ENCODE peak calls at places on chromosomes 6 and 20, in nine cellular contexts. One of them, this sample, is unnamed.

GRCh38 chr6:136290406-136291010 is 862 bp upstream of the BCLAF1 start:
- DNase-seq in HL-60: peak; percentile 76
- DNase-seq in choroid plexus epithelial cell: peak; percentile 87
- DNase-seq in suprapubic skin: peak; percentile 90
- DNase-seq in OCI-LY7: peak; percentile 86
- DNase-seq in astrocyte of the spinal cord: peak; percentile 91
- DNase-seq in cardiac muscle cell: peak; percentile 69
- DNase-seq in neural crest cell: no peak
- DNase-seq in fibroblast of mammary gland: peak; percentile 90
- DNase-seq in this sample: peak; percentile 35

GRCh38 chr6:134176283-134176975 is 124.0 kb upstream of the SLC2A12 start:
- DNase-seq in HL-60: no peak
- DNase-seq in choroid plexus epithelial cell: peak; percentile 73
- DNase-seq in suprapubic skin: peak; percentile 75
- DNase-seq in OCI-LY7: no peak
- DNase-seq in astrocyte of the spinal cord: peak; percentile 65
- DNase-seq in cardiac muscle cell: peak; percentile 56
- DNase-seq in neural crest cell: peak; percentile 30
- DNase-seq in fibroblast of mammary gland: peak; percentile 18
- DNase-seq in this sample: peak; percentile 24

GRCh38 chr20:9609892-9610502 is 95.6 kb downstream of the LAMP5 start:
- DNase-seq in HL-60: peak; percentile 55
- DNase-seq in choroid plexus epithelial cell: peak; percentile 82
- DNase-seq in suprapubic skin: no peak
- DNase-seq in OCI-LY7: peak; percentile 68
- DNase-seq in astrocyte of the spinal cord: peak; percentile 77
- DNase-seq in cardiac muscle cell: peak; percentile 76
- DNase-seq in neural crest cell: peak; percentile 51
- DNase-seq in fibroblast of mammary gland: peak; percentile 77
- DNase-seq in this sample: no peak

GRCh38 chr6:84979541-84979940 is 215.1 kb upstream of the TBX18 start:
- DNase-seq in HL-60: no peak
- DNase-seq in choroid plexus epithelial cell: peak; percentile 61
- DNase-seq in suprapubic skin: no peak
- DNase-seq in OCI-LY7: no peak
- DNase-seq in astrocyte of the spinal cord: peak; percentile 59
- DNase-seq in cardiac muscle cell: no peak
- DNase-seq in neural crest cell: no peak
- DNase-seq in fibroblast of mammary gland: peak; percentile 47
- DNase-seq in this sample: no peak

GRCh38 chr6:106077881-106078280 is 8.3 kb upstream of the PRDM1 start:
- DNase-seq in HL-60: no peak
- DNase-seq in choroid plexus epithelial cell: peak; percentile 35
- DNase-seq in suprapubic skin: no peak
- DNase-seq in OCI-LY7: no peak
- DNase-seq in astrocyte of the spinal cord: no peak
- DNase-seq in cardiac muscle cell: no peak
- DNase-seq in neural crest cell: no peak
- DNase-seq in fibroblast of mammary gland: no peak
- DNase-seq in this sample: no peak

GRCh38 chr6:2940010-2940850 is 31.1 kb downstream of the SERPINB6 start:
- DNase-seq in HL-60: peak; percentile 22
- DNase-seq in choroid plexus epithelial cell: no peak
- DNase-seq in suprapubic skin: no peak
- DNase-seq in OCI-LY7: peak; percentile 25
- DNase-seq in astrocyte of the spinal cord: no peak
- DNase-seq in cardiac muscle cell: no peak
- DNase-seq in neural crest cell: no peak
- DNase-seq in fibroblast of mammary gland: no peak
- DNase-seq in this sample: no peak

GRCh38 chr6:105593056-105593455 is 190.2 kb upstream of the PREP start:
- DNase-seq in HL-60: no peak
- DNase-seq in choroid plexus epithelial cell: no peak
- DNase-seq in suprapubic skin: no peak
- DNase-seq in OCI-LY7: no peak
- DNase-seq in astrocyte of the spinal cord: no peak
- DNase-seq in cardiac muscle cell: no peak
- DNase-seq in neural crest cell: no peak
- DNase-seq in fibroblast of mammary gland: peak; percentile 65
- DNase-seq in this sample: no peak

GRCh38 chr20:42949865-42950264 is 239.8 kb downstream of the PTPRT start:
- DNase-seq in HL-60: no peak
- DNase-seq in choroid plexus epithelial cell: no peak
- DNase-seq in suprapubic skin: no peak
- DNase-seq in OCI-LY7: no peak
- DNase-seq in astrocyte of the spinal cord: no peak
- DNase-seq in cardiac muscle cell: no peak
- DNase-seq in neural crest cell: no peak
- DNase-seq in fibroblast of mammary gland: no peak
- DNase-seq in this sample: peak; percentile 27

GRCh38 chr6:127182501-127182900 is 64.0 kb downstream of the RSPO3 start:
- DNase-seq in HL-60: no peak
- DNase-seq in choroid plexus epithelial cell: peak; percentile 81
- DNase-seq in suprapubic skin: no peak
- DNase-seq in OCI-LY7: no peak
- DNase-seq in astrocyte of the spinal cord: peak; percentile 40
- DNase-seq in cardiac muscle cell: no peak
- DNase-seq in neural crest cell: no peak
- DNase-seq in fibroblast of mammary gland: peak; percentile 65
- DNase-seq in this sample: no peak

GRCh38 chr6:161924516-161925116 is 650.8 kb upstream of the AGPAT4 start:
- DNase-seq in HL-60: no peak
- DNase-seq in choroid plexus epithelial cell: no peak
- DNase-seq in suprapubic skin: no peak
- DNase-seq in OCI-LY7: no peak
- DNase-seq in astrocyte of the spinal cord: no peak
- DNase-seq in cardiac muscle cell: no peak
- DNase-seq in neural crest cell: no peak
- DNase-seq in fibroblast of mammary gland: no peak
- DNase-seq in this sample: peak; percentile 31

GRCh38 chr20:40868568-40869223 is 159.9 kb upstream of the TOP1 start:
- DNase-seq in HL-60: no peak
- DNase-seq in choroid plexus epithelial cell: peak; percentile 94
- DNase-seq in suprapubic skin: no peak
- DNase-seq in OCI-LY7: no peak
- DNase-seq in astrocyte of the spinal cord: peak; percentile 83
- DNase-seq in cardiac muscle cell: no peak
- DNase-seq in neural crest cell: no peak
- DNase-seq in fibroblast of mammary gland: peak; percentile 71
- DNase-seq in this sample: no peak

GRCh38 chr6:11500008-11500407 is 37.5 kb upstream of the TMEM170B start:
- DNase-seq in HL-60: no peak
- DNase-seq in choroid plexus epithelial cell: peak; percentile 58
- DNase-seq in suprapubic skin: no peak
- DNase-seq in OCI-LY7: no peak
- DNase-seq in astrocyte of the spinal cord: peak; percentile 84
- DNase-seq in cardiac muscle cell: no peak
- DNase-seq in neural crest cell: no peak
- DNase-seq in fibroblast of mammary gland: peak; percentile 74
- DNase-seq in this sample: no peak

GRCh38 chr20:24379116-24379927 is 90.1 kb upstream of the SYNDIG1 start:
- DNase-seq in HL-60: peak; percentile 23
- DNase-seq in choroid plexus epithelial cell: peak; percentile 64
- DNase-seq in suprapubic skin: no peak
- DNase-seq in OCI-LY7: no peak
- DNase-seq in astrocyte of the spinal cord: peak; percentile 52
- DNase-seq in cardiac muscle cell: no peak
- DNase-seq in neural crest cell: no peak
- DNase-seq in fibroblast of mammary gland: peak; percentile 56
- DNase-seq in this sample: no peak

GRCh38 chr6:49326337-49326736 is 136.7 kb downstream of the MMUT start:
- DNase-seq in HL-60: no peak
- DNase-seq in choroid plexus epithelial cell: peak; percentile 87
- DNase-seq in suprapubic skin: no peak
- DNase-seq in OCI-LY7: no peak
- DNase-seq in astrocyte of the spinal cord: peak; percentile 47
- DNase-seq in cardiac muscle cell: no peak
- DNase-seq in neural crest cell: no peak
- DNase-seq in fibroblast of mammary gland: peak; percentile 42
- DNase-seq in this sample: no peak

GRCh38 chr6:150547511-150548222 is 52.0 kb upstream of the PLEKHG1 start:
- DNase-seq in HL-60: no peak
- DNase-seq in choroid plexus epithelial cell: no peak
- DNase-seq in suprapubic skin: no peak
- DNase-seq in OCI-LY7: no peak
- DNase-seq in astrocyte of the spinal cord: no peak
- DNase-seq in cardiac muscle cell: peak; percentile 7
- DNase-seq in neural crest cell: no peak
- DNase-seq in fibroblast of mammary gland: no peak
- DNase-seq in this sample: no peak

GRCh38 chr20:1327827-1328679 is 886 bp downstream of the SDCBP2 start:
- DNase-seq in HL-60: no peak
- DNase-seq in choroid plexus epithelial cell: no peak
- DNase-seq in suprapubic skin: peak; percentile 62
- DNase-seq in OCI-LY7: no peak
- DNase-seq in astrocyte of the spinal cord: no peak
- DNase-seq in cardiac muscle cell: no peak
- DNase-seq in neural crest cell: no peak
- DNase-seq in fibroblast of mammary gland: no peak
- DNase-seq in this sample: no peak

GRCh38 chr6:2938004-2938631 is 33.2 kb downstream of the SERPINB6 start:
- DNase-seq in HL-60: no peak
- DNase-seq in choroid plexus epithelial cell: no peak
- DNase-seq in suprapubic skin: no peak
- DNase-seq in OCI-LY7: no peak
- DNase-seq in astrocyte of the spinal cord: no peak
- DNase-seq in cardiac muscle cell: no peak
- DNase-seq in neural crest cell: no peak
- DNase-seq in fibroblast of mammary gland: no peak
- DNase-seq in this sample: no peak

GRCh38 chr6:17483391-17484016 is 90.1 kb downstream of the CAP2 start:
- DNase-seq in HL-60: no peak
- DNase-seq in choroid plexus epithelial cell: no peak
- DNase-seq in suprapubic skin: no peak
- DNase-seq in OCI-LY7: no peak
- DNase-seq in astrocyte of the spinal cord: no peak
- DNase-seq in cardiac muscle cell: peak; percentile 67
- DNase-seq in neural crest cell: no peak
- DNase-seq in fibroblast of mammary gland: no peak
- DNase-seq in this sample: no peak

GRCh38 chr6:85484941-85485340 is 35.1 kb downstream of the NT5E start:
- DNase-seq in HL-60: no peak
- DNase-seq in choroid plexus epithelial cell: no peak
- DNase-seq in suprapubic skin: no peak
- DNase-seq in OCI-LY7: no peak
- DNase-seq in astrocyte of the spinal cord: no peak
- DNase-seq in cardiac muscle cell: no peak
- DNase-seq in neural crest cell: no peak
- DNase-seq in fibroblast of mammary gland: no peak
- DNase-seq in this sample: no peak

GRCh38 chr6:149962461-149963211 is 1.1 kb upstream of the ULBP1 start:
- DNase-seq in HL-60: no peak
- DNase-seq in choroid plexus epithelial cell: no peak
- DNase-seq in suprapubic skin: no peak
- DNase-seq in OCI-LY7: no peak
- DNase-seq in astrocyte of the spinal cord: no peak
- DNase-seq in cardiac muscle cell: no peak
- DNase-seq in neural crest cell: no peak
- DNase-seq in fibroblast of mammary gland: no peak
- DNase-seq in this sample: no peak

GRCh38 chr20:63483834-63484233 is 11.4 kb upstream of the KCNQ2 start:
- DNase-seq in HL-60: no peak
- DNase-seq in choroid plexus epithelial cell: no peak
- DNase-seq in suprapubic skin: no peak
- DNase-seq in OCI-LY7: no peak
- DNase-seq in astrocyte of the spinal cord: no peak
- DNase-seq in cardiac muscle cell: peak; percentile 35
- DNase-seq in neural crest cell: no peak
- DNase-seq in fibroblast of mammary gland: no peak
- DNase-seq in this sample: peak; percentile 40
- TF ChIP-seq CTCF in HL-60: no peak
- TF ChIP-seq CTCF in choroid plexus epithelial cell: peak; percentile 18
- TF ChIP-seq CTCF in suprapubic skin: no peak
- TF ChIP-seq CTCF in OCI-LY7: no peak
- TF ChIP-seq CTCF in astrocyte of the spinal cord: no peak
- TF ChIP-seq CTCF in cardiac muscle cell: no peak
- TF ChIP-seq CTCF in neural crest cell: no peak
- TF ChIP-seq CTCF in fibroblast of mammary gland: no peak
- TF ChIP-seq CTCF in this sample: no peak

GRCh38 chr6:117346142-117346930 is 79.4 kb downstream of the ROS1 start:
- DNase-seq in HL-60: no peak
- DNase-seq in choroid plexus epithelial cell: peak; percentile 41
- DNase-seq in suprapubic skin: no peak
- DNase-seq in OCI-LY7: peak; percentile 28
- DNase-seq in astrocyte of the spinal cord: peak; percentile 49
- DNase-seq in cardiac muscle cell: peak; percentile 30
- DNase-seq in neural crest cell: no peak
- DNase-seq in fibroblast of mammary gland: peak; percentile 48
- DNase-seq in this sample: no peak
- TF ChIP-seq CTCF in HL-60: no peak
- TF ChIP-seq CTCF in choroid plexus epithelial cell: peak; percentile 40
- TF ChIP-seq CTCF in suprapubic skin: peak; percentile 31
- TF ChIP-seq CTCF in OCI-LY7: peak; percentile 80
- TF ChIP-seq CTCF in astrocyte of the spinal cord: no peak
- TF ChIP-seq CTCF in cardiac muscle cell: peak; percentile 47
- TF ChIP-seq CTCF in neural crest cell: peak; percentile 77
- TF ChIP-seq CTCF in fibroblast of mammary gland: peak; percentile 38
- TF ChIP-seq CTCF in this sample: peak; percentile 56

DNA sequence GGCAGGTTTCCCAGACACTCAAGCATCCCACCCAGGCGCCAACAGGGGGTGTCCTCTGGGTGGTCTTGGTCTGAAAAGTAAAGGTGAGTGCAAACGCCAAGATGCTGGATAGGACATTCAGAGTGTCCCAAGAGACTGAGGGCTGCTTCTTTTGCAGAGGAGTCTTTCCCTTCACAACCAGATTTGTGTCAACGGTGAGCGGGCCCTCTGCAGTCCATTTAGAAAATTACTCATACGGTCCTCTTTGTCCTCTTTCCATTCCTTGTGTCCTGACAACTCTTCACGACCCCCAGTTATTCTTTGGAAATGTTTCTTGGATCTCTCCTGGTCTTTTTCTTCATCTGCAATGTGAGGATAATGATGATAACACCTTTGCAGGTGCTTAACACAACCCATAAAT is 257.8 kb downstream of the CDC5L start:
- DNase-seq in HL-60: no peak
- DNase-seq in choroid plexus epithelial cell: peak; percentile 20
- DNase-seq in suprapubic skin: no peak
- DNase-seq in OCI-LY7: no peak
- DNase-seq in astrocyte of the spinal cord: no peak
- DNase-seq in cardiac muscle cell: no peak
- DNase-seq in neural crest cell: no peak
- DNase-seq in fibroblast of mammary gland: no peak
- DNase-seq in this sample: no peak
- TF ChIP-seq CTCF in HL-60: no peak
- TF ChIP-seq CTCF in choroid plexus epithelial cell: peak; percentile 43
- TF ChIP-seq CTCF in suprapubic skin: no peak
- TF ChIP-seq CTCF in OCI-LY7: no peak
- TF ChIP-seq CTCF in astrocyte of the spinal cord: peak; percentile 18
- TF ChIP-seq CTCF in cardiac muscle cell: no peak
- TF ChIP-seq CTCF in neural crest cell: no peak
- TF ChIP-seq CTCF in fibroblast of mammary gland: no peak
- TF ChIP-seq CTCF in this sample: no peak

DNA sequence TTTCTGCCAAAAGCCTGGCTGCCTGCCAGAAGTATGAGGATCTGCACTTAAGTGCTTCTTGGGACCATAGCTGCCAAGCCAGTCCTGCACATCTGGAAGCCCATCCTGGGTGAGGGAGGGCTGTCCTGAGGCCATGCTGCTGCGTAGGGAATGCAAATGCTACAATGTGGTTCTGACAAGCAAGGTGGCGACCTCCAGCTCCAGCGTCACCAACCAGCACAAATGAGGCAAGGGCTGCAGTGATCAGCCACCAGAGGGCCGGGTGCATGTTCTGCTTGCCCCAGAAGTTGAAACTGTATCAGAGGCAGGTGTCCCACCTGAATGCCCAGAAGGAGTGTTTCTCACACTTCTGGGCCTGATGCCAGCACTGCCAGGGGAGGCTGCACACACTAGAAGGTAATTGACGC is 99.1 kb upstream of the KCNQ5 start:
- DNase-seq in HL-60: peak; percentile 11
- DNase-seq in choroid plexus epithelial cell: no peak
- DNase-seq in suprapubic skin: no peak
- DNase-seq in OCI-LY7: peak; percentile 42
- DNase-seq in astrocyte of the spinal cord: no peak
- DNase-seq in cardiac muscle cell: no peak
- DNase-seq in neural crest cell: no peak
- DNase-seq in fibroblast of mammary gland: no peak
- DNase-seq in this sample: peak; percentile 41
- TF ChIP-seq CTCF in HL-60: peak; percentile 8
- TF ChIP-seq CTCF in choroid plexus epithelial cell: peak; percentile 13
- TF ChIP-seq CTCF in suprapubic skin: no peak
- TF ChIP-seq CTCF in OCI-LY7: peak; percentile 69
- TF ChIP-seq CTCF in astrocyte of the spinal cord: no peak
- TF ChIP-seq CTCF in cardiac muscle cell: no peak
- TF ChIP-seq CTCF in neural crest cell: peak; percentile 39
- TF ChIP-seq CTCF in fibroblast of mammary gland: no peak
- TF ChIP-seq CTCF in this sample: no peak

This sample was measured in Calu3.